ENCODE peak calls at places on chromosomes 12 and 14, in four cellular contexts. L, V, S and W are unnamed samples.

GRCh38 chr14:39265032-39265431 is 31.3 kb downstream of the MIA2 start:
- DNase-seq in S (peak), L (no peak), V (peak), W (no peak)

GRCh38 chr12:130300090-130300489 is 37.6 kb upstream of the PIWIL1 start:
- DNase-seq in V (no peak), L (no peak), S (no peak), W (no peak)

GRCh38 chr12:89464974-89465592 is 59.5 kb downstream of the GALNT4 start:
- DNase-seq in S (no peak), L (no peak), V (peak), W (peak)

GRCh38 chr14:73713206-73713803 is 879 bp downstream of the PNMA1 start:
- DNase-seq in L (no peak), V (no peak), S (no peak), W (no peak)

GRCh38 chr12:66329941-66330340 is 27.6 kb downstream of the HELB start:
- DNase-seq in L (no peak), S (no peak), V (peak), W (peak)

GRCh38 chr14:105929327-105930081 is 403.1 kb downstream of the TMEM121 start:
- DNase-seq in V (no peak), S (no peak), L (no peak), W (no peak)

GRCh38 chr14:87994974-87995373 is 2.0 kb upstream of the GALC start:
- DNase-seq in L (no peak), V (no peak), S (no peak), W (no peak)

GRCh38 chr12:65051196-65051595 is 69.9 kb downstream of the WIF1 start:
- DNase-seq in S (no peak), L (no peak), V (no peak), W (no peak)

GRCh38 chr12:107319536-107320030 is 226.2 kb upstream of the CRY1 start:
- DNase-seq in L (no peak), V (no peak), S (no peak), W (no peak)

GRCh38 chr12:78034025-78034424 is 203.3 kb downstream of the NAV3 start:
- DNase-seq in L (no peak), V (peak), S (no peak), W (no peak)

GRCh38 chr12:14394317-14395058 is 29.0 kb downstream of the ATF7IP start:
- DNase-seq in L (no peak), V (peak), S (peak), W (peak)

GRCh38 chr14:59630281-59630963 is 53.8 kb upstream of the CCDC175 start:
- DNase-seq in L (no peak), S (peak), V (peak), W (no peak)

GRCh38 chr12:19186722-19187661 is 57.5 kb downstream of the PLEKHA5 start:
- DNase-seq in L (no peak), S (peak), V (peak), W (peak)

GRCh38 chr12:25566550-25566949 is 13.5 kb upstream of the LMNTD1 start:
- DNase-seq in L (no peak), S (no peak), V (no peak), W (no peak)

GRCh38 chr12:109947511-109947910 is 47.4 kb downstream of the TCHP start:
- DNase-seq in V (peak), L (no peak), S (no peak), W (peak)

GRCh38 chr12:83168756-83169155 is 482.1 kb downstream of the TMTC2 start:
- DNase-seq in S (no peak), L (no peak), V (no peak), W (no peak)

GRCh38 chr12:113757223-113758002 is 208.7 kb downstream of the RBM19 start:
- DNase-seq in V (no peak), S (peak), L (no peak), W (no peak)

GRCh38 chr14:104130974-104131651 is 7.3 kb upstream of the KIF26A start:
- DNase-seq in S (peak), L (no peak), V (peak), W (no peak)

GRCh38 chr12:30908389-30909087 is 18.0 kb upstream of the TSPAN11 start:
- DNase-seq in V (peak), S (no peak), L (no peak), W (peak)

GRCh38 chr14:99729991-99730875 is 46.1 kb downstream of the CYP46A1 start:
- DNase-seq in V (peak), S (peak), L (peak), W (no peak)

GRCh38 chr12:62730649-62731377 is 204.1 kb downstream of the PPM1H start:
- DNase-seq in L (no peak), S (no peak), V (peak), W (peak)